ENCODE peak calls at places on chromosome 1, in ten cellular contexts. V, Q, U, N, L, D, Z, M, G and P are unnamed samples.

GRCh38 chr1:234662148-234662547 is 52.2 kb upstream of the IRF2BP2 start:
- DNase-seq in V (no peak), Q (no peak), U (no peak), N (no peak), L (no peak), D (no peak), Z (no peak), M (no peak), G (no peak), P (no peak)

GRCh38 chr1:43185021-43185420 is 12.9 kb downstream of the CFAP57 start:
- DNase-seq in V (no peak), Q (no peak), U (no peak), N (no peak), L (no peak), D (no peak), Z (no peak), M (no peak), G (no peak), P (no peak)

GRCh38 chr1:39977202-39977601 is 22.3 kb downstream of the MFSD2A start:
- DNase-seq in V (peak), Q (no peak), U (no peak), N (no peak), L (no peak), D (no peak), Z (no peak), M (no peak), G (no peak), P (no peak)

GRCh38 chr1:153155542-153155941 is 4.9 kb upstream of the SPRR2G start:
- DNase-seq in V (no peak), Q (no peak), U (no peak), N (no peak), L (no peak), D (no peak), Z (no peak), M (no peak), G (no peak), P (no peak)

GRCh38 chr1:70503358-70503757 is 92.3 kb downstream of the CTH start:
- DNase-seq in V (peak), Q (no peak), U (no peak), N (no peak), L (no peak), D (no peak), Z (peak), M (no peak), G (peak), P (no peak)

GRCh38 chr1:208085655-208086054 is 158.5 kb downstream of the PLXNA2 start:
- DNase-seq in V (no peak), Q (no peak), U (no peak), N (no peak), L (no peak), D (no peak), Z (no peak), M (no peak), G (no peak), P (no peak)

GRCh38 chr1:83632906-83633305 is 366.0 kb downstream of the TTLL7 start:
- DNase-seq in V (no peak), Q (no peak), U (no peak), N (no peak), L (no peak), D (no peak), Z (no peak), M (no peak), G (no peak), P (no peak)

GRCh38 chr1:15451014-15451722 is 5.4 kb upstream of the CELA2A start:
- DNase-seq in V (no peak), Q (no peak), U (peak), N (no peak), L (no peak), D (no peak), Z (no peak), M (no peak), G (no peak), P (no peak)

GRCh38 chr1:168443899-168444298 is 99.9 kb downstream of the XCL2 start:
- DNase-seq in V (no peak), Q (no peak), U (no peak), N (no peak), L (no peak), D (no peak), Z (no peak), M (no peak), G (no peak), P (no peak)

GRCh38 chr1:77416692-77417450 is 135.1 kb downstream of the AK5 start:
- DNase-seq in V (peak), Q (peak), U (no peak), N (peak), L (peak), D (no peak), Z (no peak), M (no peak), G (peak), P (no peak)
- TF ChIP-seq CTCF in V (peak), Q (peak), U (no peak), N (peak), L (peak), D (peak), Z (peak), M (no peak), G (peak), P (peak)

GRCh38 chr1:216944864-216945505 is 221.8 kb upstream of the ESRRG start:
- DNase-seq in V (no peak), Q (no peak), U (no peak), N (no peak), L (no peak), D (no peak), Z (no peak), M (no peak), G (no peak), P (no peak)
- TF ChIP-seq CTCF in V (no peak), Q (no peak), U (no peak), N (no peak), L (no peak), D (no peak), Z (no peak), M (no peak), G (no peak), P (no peak)

GRCh38 chr1:230825804-230826160 is 42.5 kb downstream of the C1orf198 start:
- DNase-seq in V (no peak), Q (no peak), U (peak), N (no peak), L (no peak), D (no peak), Z (no peak), M (no peak), G (no peak), P (no peak)

GRCh38 chr1:230828421-230828820 is 39.9 kb downstream of the C1orf198 start:
- DNase-seq in V (no peak), Q (no peak), U (no peak), N (no peak), L (no peak), D (no peak), Z (no peak), M (no peak), G (no peak), P (no peak)

GRCh38 chr1:230826166-230826875 is 42.0 kb downstream of the C1orf198 start:
- DNase-seq in V (no peak), Q (no peak), U (no peak), N (no peak), L (no peak), D (no peak), Z (no peak), M (no peak), G (no peak), P (no peak)

GRCh38 chr1:230827081-230827681 is 41.1 kb downstream of the C1orf198 start:
- DNase-seq in V (peak), Q (no peak), U (no peak), N (no peak), L (no peak), D (no peak), Z (no peak), M (peak), G (peak), P (no peak)

GRCh38 chr1:230827801-230828200 is 40.5 kb downstream of the C1orf198 start:
- DNase-seq in V (no peak), Q (no peak), U (no peak), N (no peak), L (no peak), D (no peak), Z (no peak), M (no peak), G (no peak), P (no peak)
- TF ChIP-seq CTCF in V (no peak), Q (no peak), U (no peak), N (no peak), L (no peak), D (no peak), Z (no peak), M (no peak), G (no peak), P (no peak)

GRCh38 chr1:198105185-198105584 is 51.6 kb upstream of the NEK7 start:
- DNase-seq in V (no peak), Q (no peak), U (no peak), N (no peak), L (no peak), D (no peak), Z (no peak), M (no peak), G (no peak), P (no peak)

GRCh38 chr1:198107041-198107440 is 49.8 kb upstream of the NEK7 start:
- DNase-seq in V (peak), Q (no peak), U (no peak), N (no peak), L (no peak), D (no peak), Z (no peak), M (no peak), G (peak), P (no peak)

GRCh38 chr1:198109316-198109715 is 47.5 kb upstream of the NEK7 start:
- DNase-seq in V (no peak), Q (no peak), U (no peak), N (no peak), L (no peak), D (no peak), Z (no peak), M (no peak), G (no peak), P (no peak)

GRCh38 chr1:198108646-198109045 is 48.2 kb upstream of the NEK7 start:
- DNase-seq in V (no peak), Q (no peak), U (no peak), N (no peak), L (no peak), D (no peak), Z (no peak), M (no peak), G (peak), P (no peak)

DNA sequence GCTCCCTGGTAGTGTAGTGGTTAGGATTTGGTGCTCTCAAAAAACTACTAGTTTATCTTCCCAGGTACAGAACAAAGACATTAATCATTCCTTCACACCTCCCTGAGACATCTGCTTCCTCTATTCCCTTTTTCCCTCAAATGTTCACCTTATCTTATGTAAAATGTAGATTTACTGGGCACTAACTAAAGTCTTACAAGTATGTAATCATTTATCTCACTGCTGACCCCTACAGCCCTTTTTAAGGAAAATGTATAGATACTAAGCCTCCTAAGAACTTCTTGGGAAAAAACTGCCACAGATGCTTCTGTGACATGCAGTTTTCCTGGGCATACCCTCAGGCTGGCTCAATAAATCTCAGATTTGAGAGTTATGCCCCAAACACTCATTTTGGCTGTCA is 50.8 kb upstream of the NEK7 start:
- DNase-seq in V (no peak), Q (no peak), U (no peak), N (no peak), L (no peak), D (no peak), Z (no peak), M (no peak), G (no peak), P (no peak)
- TF ChIP-seq CTCF in V (no peak), Q (no peak), U (no peak), N (no peak), L (peak), D (no peak), Z (no peak), M (no peak), G (no peak), P (no peak)